ENCODE peak calls at places on chromosomes 16 and 17, in eight cellular contexts. T, W, O, X, D, J, F and Y are unnamed samples.

GRCh38 chr17:64773836-64774761 is 112.0 kb upstream of the SMURF2 start:
- DNase-seq in D (no peak), O (peak; percentile 47), W (no peak), J (no peak), T (peak; percentile 96), F (peak; percentile 92), X (no peak), Y (peak; percentile 64)

GRCh38 chr16:29903579-29903978 is 3.3 kb downstream of the ASPHD1 start:
- DNase-seq in J (no peak), D (no peak), T (no peak), F (no peak), W (no peak), O (no peak), X (no peak), Y (no peak)

GRCh38 chr16:19432429-19432828 is 14.7 kb downstream of the TMC5 start:
- DNase-seq in O (no peak), X (no peak), J (no peak), W (no peak), D (no peak), F (no peak), T (peak; percentile 48), Y (no peak)

GRCh38 chr16:23679274-23679985 is 741 bp downstream of the PLK1 start:
- DNase-seq in W (no peak), J (no peak), O (peak; percentile 37), F (no peak), D (no peak), X (no peak), T (peak; percentile 37), Y (peak; percentile 57)

GRCh38 chr17:18262641-18263040 is 2.2 kb downstream of the MIEF2 start:
- DNase-seq in O (no peak), D (no peak), F (peak; percentile 84), X (no peak), W (no peak), T (no peak), J (no peak), Y (peak; percentile 65)

GRCh38 chr17:48868916-48869500 is 23.6 kb upstream of the ATP5MC1 start:
- DNase-seq in T (no peak), F (no peak), J (no peak), D (no peak), W (no peak), O (no peak), X (no peak), Y (no peak)

GRCh38 chr16:82735176-82735575 is 108.4 kb downstream of the CDH13 start:
- DNase-seq in X (no peak), F (no peak), O (no peak), J (no peak), W (no peak), D (no peak), T (no peak), Y (no peak)

GRCh38 chr17:49383048-49383447 is 21.0 kb upstream of the ZNF652 start:
- DNase-seq in X (no peak), T (no peak), O (no peak), W (no peak), D (no peak), J (no peak), F (no peak), Y (no peak)

GRCh38 chr17:29042679-29043538 is at the start of gene PIPOX:
- DNase-seq in D (no peak), F (no peak), W (no peak), J (no peak), X (no peak), T (no peak), O (peak; percentile 12), Y (no peak)

GRCh38 chr17:8681175-8681949 is 50.8 kb upstream of the MYH10 start:
- DNase-seq in F (no peak), J (no peak), T (no peak), D (peak; percentile 65), O (no peak), W (no peak), X (peak; percentile 76), Y (peak; percentile 37)

GRCh38 chr17:78780335-78780734 is 1.7 kb downstream of the CYTH1 start:
- DNase-seq in X (no peak), W (no peak), J (no peak), T (no peak), O (no peak), F (peak; percentile 64), D (no peak), Y (no peak)

GRCh38 chr17:76585048-76585648 is 512 bp downstream of the ST6GALNAC2 start:
- DNase-seq in J (no peak), W (no peak), O (no peak), F (peak; percentile 77), D (no peak), X (no peak), T (no peak), Y (peak; percentile 73)

GRCh38 chr17:77382966-77383612 is 242.3 kb downstream of the SEC14L1 start:
- DNase-seq in X (peak; percentile 33), O (no peak), T (no peak), J (no peak), D (no peak), F (no peak), W (no peak), Y (peak; percentile 48)

GRCh38 chr17:1126327-1126726 is 53.5 kb downstream of the ABR start:
- DNase-seq in W (no peak), O (no peak), X (no peak), F (no peak), T (no peak), D (no peak), J (no peak), Y (no peak)
- H3K4me3 ChIP-seq in W (no peak overlapping the region), O (no peak overlapping the region), X (no peak overlapping the region), F (no peak overlapping the region), T (no peak overlapping the region), D (no peak overlapping the region), J (no peak overlapping the region), Y (no peak overlapping the region)

DNA sequence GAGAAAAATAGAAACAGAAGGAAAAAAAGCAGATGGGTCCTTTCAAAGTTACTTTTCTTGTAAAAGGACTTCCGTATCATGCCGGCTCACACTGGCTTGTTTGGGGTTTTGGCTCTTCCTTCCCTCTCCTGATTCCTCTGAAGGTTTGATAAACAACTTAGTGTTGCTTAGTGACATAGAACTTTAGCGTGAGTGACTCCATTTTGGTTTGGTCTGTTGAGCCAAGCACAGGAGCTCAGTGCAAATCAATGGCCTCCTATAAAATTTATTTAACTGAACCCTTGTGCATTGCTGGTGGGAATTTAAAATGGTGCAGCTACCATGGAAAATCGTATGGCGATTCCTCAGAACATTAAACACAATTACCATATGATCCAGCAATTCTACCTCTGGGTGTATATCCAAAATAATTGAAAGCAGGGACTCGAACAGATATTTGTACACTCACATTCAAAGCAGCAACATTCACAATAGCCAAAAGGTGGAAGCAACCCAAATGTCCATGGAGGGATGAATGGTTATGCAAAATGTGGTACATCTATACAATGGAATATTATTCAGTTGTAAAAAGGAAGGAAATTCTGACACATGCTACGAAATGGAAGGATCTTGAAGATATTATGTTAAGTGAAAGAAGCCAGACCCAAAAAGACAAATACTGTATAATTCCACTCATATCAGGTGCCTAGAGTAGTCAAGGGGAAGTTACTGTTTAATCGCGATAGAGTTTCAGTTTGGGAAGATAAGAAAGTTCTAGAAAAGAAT is 1.1 kb upstream of the TUBG2 start:
- DNase-seq in O (no peak), T (no peak), F (no peak), D (no peak), J (no peak), W (no peak), X (no peak), Y (no peak)
- H3K27me3 ChIP-seq in O (no peaks in the 10 kb centered on the region), T (no peaks in the 10 kb centered on the region), F (no peaks in the 10 kb centered on the region), D (no peaks in the 10 kb centered on the region), J (no peaks in the 10 kb centered on the region), W (no peaks in the 10 kb centered on the region), X (no peaks in the 10 kb centered on the region), Y (no peaks in the 10 kb centered on the region)

GRCh38 chr17:16352838-16353701 is at the start of gene CENPV:
- DNase-seq in D (no peak), X (peak; percentile 48), O (peak; percentile 3), W (no peak), F (peak; percentile 79), J (peak; percentile 66), T (no peak), Y (peak; percentile 71)

GRCh38 chr17:16351831-16352230 is 1.4 kb downstream of the CENPV start:
- DNase-seq in T (no peak), F (no peak), D (no peak), O (peak; percentile 16), W (no peak), X (no peak), J (no peak), Y (no peak)

GRCh38 chr17:16354585-16354984 is 1.3 kb upstream of the CENPV start:
- DNase-seq in W (no peak), O (no peak), D (no peak), X (no peak), T (no peak), J (no peak), F (peak; percentile 18), Y (no peak)

GRCh38 chr17:16352303-16352837 is 899 bp downstream of the CENPV start:
- DNase-seq in W (no peak), O (peak; percentile 11), T (no peak), J (peak; percentile 14), D (no peak), F (peak; percentile 65), X (no peak), Y (peak; percentile 43)

GRCh38 chr17:16353702-16354174 is 469 bp upstream of the CENPV start:
- DNase-seq in J (no peak), F (no peak), D (no peak), X (no peak), O (no peak), T (no peak), W (no peak), Y (no peak)
- H3K4me3 ChIP-seq in J (peak overlapping the region; percentile 48), F (peak overlapping the region; percentile 48), D (peak overlapping the region; percentile 74), X (no peak overlapping the region), O (peak overlapping the region; percentile 58), T (no peak overlapping the region), W (peak overlapping the region; percentile 92), Y (peak overlapping the region; percentile 83)

GRCh38 chr17:73910216-73910615 is 266.0 kb upstream of the SDK2 start:
- DNase-seq in J (no peak), X (no peak), O (no peak), W (no peak), T (no peak), D (no peak), F (no peak), Y (no peak)

GRCh38 chr17:73907601-73907910 is 263.3 kb upstream of the SDK2 start:
- DNase-seq in W (no peak), O (no peak), J (no peak), X (no peak), T (no peak), D (no peak), F (no peak), Y (no peak)

GRCh38 chr17:73906896-73907600 is 262.8 kb upstream of the SDK2 start:
- DNase-seq in F (no peak), D (no peak), J (no peak), T (no peak), X (no peak), W (no peak), O (no peak), Y (no peak)

GRCh38 chr17:73911726-73912359 is 267.6 kb upstream of the SDK2 start:
- DNase-seq in D (no peak), J (no peak), F (no peak), O (no peak), W (no peak), T (no peak), X (no peak), Y (no peak)

DNA sequence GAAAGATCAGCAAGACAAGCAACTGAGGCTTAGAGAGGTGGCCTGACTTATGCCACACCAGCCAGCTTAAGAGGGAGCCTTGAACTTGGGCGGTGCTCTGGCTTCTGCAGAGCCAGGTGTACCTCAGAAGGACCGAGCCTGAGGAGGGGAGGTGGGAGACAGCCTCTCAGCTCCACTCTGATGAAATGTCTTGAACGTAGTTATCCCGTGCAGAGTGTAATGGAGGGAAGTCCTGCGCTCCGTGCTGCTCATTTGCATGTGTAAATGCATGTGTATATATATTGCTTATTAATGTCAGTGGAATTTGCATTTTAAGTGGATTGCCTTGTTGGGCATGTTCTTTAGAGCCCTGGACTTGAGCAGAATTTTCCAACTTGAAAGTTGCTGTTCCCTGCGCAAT is 264.9 kb upstream of the SDK2 start:
- DNase-seq in O (no peak), J (no peak), X (no peak), D (no peak), T (no peak), W (no peak), F (no peak), Y (no peak)
- H3K27me3 ChIP-seq in O (no peaks in the 10 kb centered on the region), J (peaks cover 10% of the 10 kb centered on the region), X (no peaks in the 10 kb centered on the region), D (no peaks in the 10 kb centered on the region), T (peaks cover 46% of the 10 kb centered on the region), W (no peaks in the 10 kb centered on the region), F (peaks cover 14% of the 10 kb centered on the region), Y (no peaks in the 10 kb centered on the region)